ENCODE peak calls at places on chromosomes 5 and 9, in five cellular contexts. R is stimulated activated CD4-positive, alpha-beta T cell treated with anti-CD3 and anti-CD28 coated beads, Interleukin-1b, Interleukin-23, amount 100 ng/mL, for 24 hours; V is GM23338; U is M059J; Z is GM04503. A is an unnamed sample.

GRCh38 chr5:141374627-141375026 is 936 bp downstream of the PCDHGA6 start:
- DNase-seq in U (no peak), R (no peak), Z (no peak), V (no peak), A (no peak)

GRCh38 chr9:26870292-26870691 is 22.3 kb downstream of the CAAP1 start:
- DNase-seq in U (no peak), R (no peak), V (no peak), Z (no peak), A (no peak)

GRCh38 chr5:168393773-168394172 is 92.5 kb upstream of the RARS1 start:
- DNase-seq in R (no peak), U (no peak), Z (no peak), V (no peak), A (no peak)

GRCh38 chr9:122723690-122724089 is at the start of gene OR1L4:
- DNase-seq in U (no peak), V (no peak), R (no peak), Z (no peak), A (no peak)

GRCh38 chr5:124554746-124555145 is 191.7 kb downstream of the ZNF608 start:
- DNase-seq in V (peak), U (no peak), R (no peak), Z (no peak), A (no peak)

GRCh38 chr9:76459691-76460635 is 981 bp downstream of the GCNT1 start:
- DNase-seq in V (peak), Z (peak), U (peak), R (no peak), A (no peak)

GRCh38 chr5:174793684-174794328 is 69.4 kb downstream of the MSX2 start:
- DNase-seq in V (peak), U (no peak), Z (no peak), R (peak), A (peak)

GRCh38 chr9:21696411-21696865 is 106.0 kb upstream of the MTAP start:
- DNase-seq in U (no peak), Z (no peak), R (no peak), V (peak), A (no peak)

GRCh38 chr5:172939045-172939444 is 20.2 kb upstream of the RPL26L1 start:
- DNase-seq in Z (no peak), V (peak), U (no peak), R (no peak), A (no peak)

GRCh38 chr9:114855488-114855887 is 49.6 kb upstream of the TNFSF15 start:
- DNase-seq in R (no peak), U (no peak), Z (no peak), V (no peak), A (no peak)

GRCh38 chr5:67287795-67288194 is 91.2 kb upstream of the CD180 start:
- DNase-seq in V (no peak), U (peak), Z (no peak), R (no peak), A (peak)

GRCh38 chr5:82445729-82446349 is 167.7 kb upstream of the RPS23 start:
- DNase-seq in R (no peak), V (no peak), U (no peak), Z (no peak), A (no peak)

GRCh38 chr5:67765697-67766096 is 449.9 kb upstream of the PIK3R1 start:
- DNase-seq in Z (no peak), R (no peak), V (no peak), U (no peak), A (no peak)

GRCh38 chr5:1227669-1228068 is 2.5 kb downstream of the SLC6A18 start:
- DNase-seq in U (peak), R (no peak), V (no peak), Z (no peak), A (no peak)

GRCh38 chr5:151628112-151628823 is 37.1 kb upstream of the FAT2 start:
- DNase-seq in V (no peak), U (peak), R (no peak), Z (peak), A (no peak)

GRCh38 chr9:137476856-137477255 is 17.7 kb upstream of the NSMF start:
- DNase-seq in Z (no peak), V (no peak), U (no peak), R (no peak), A (no peak)

GRCh38 chr5:73528248-73528647 is 30.0 kb downstream of the BTF3 start:
- DNase-seq in U (no peak), Z (no peak), R (no peak), V (no peak), A (no peak)

GRCh38 chr9:120545691-120546565 is 34.0 kb downstream of the CDK5RAP2 start:
- DNase-seq in U (no peak), Z (no peak), V (no peak), R (no peak), A (no peak)

GRCh38 chr5:6542421-6543345 is 90.2 kb downstream of the NSUN2 start:
- DNase-seq in V (no peak), R (no peak), Z (no peak), U (no peak), A (no peak)

GRCh38 chr9:13443380-13444271 is 164.1 kb upstream of the MPDZ start:
- DNase-seq in V (no peak), Z (no peak), U (no peak), R (no peak), A (peak)

GRCh38 chr9:25003686-25004085 is 458.0 kb upstream of the IZUMO3 start:
- DNase-seq in V (peak), U (no peak), Z (no peak), R (no peak), A (no peak)

GRCh38 chr9:116855881-116856662 is 169.0 kb downstream of the TRIM32 start:
- DNase-seq in U (no peak), R (no peak), Z (no peak), V (no peak), A (no peak)

GRCh38 chr5:54996476-54996875 is 11.1 kb upstream of the ESM1 start:
- DNase-seq in U (peak), Z (no peak), V (no peak), R (no peak), A (no peak)

GRCh38 chr5:23412011-23412410 is 95.4 kb upstream of the PRDM9 start:
- DNase-seq in U (no peak), Z (no peak), V (no peak), R (no peak), A (no peak)

GRCh38 chr5:150513375-150514309 is 5.7 kb downstream of the NDST1 start:
- DNase-seq in U (peak), V (peak), Z (no peak), R (no peak), A (no peak)

GRCh38 chr5:60395712-60396329 is 304.1 kb downstream of the DEPDC1B start:
- DNase-seq in R (no peak), U (no peak), Z (no peak), V (peak), A (no peak)

GRCh38 chr9:134662143-134662876 is 20.7 kb downstream of the COL5A1 start:
- DNase-seq in V (no peak), R (no peak), U (peak), Z (peak), A (no peak)

GRCh38 chr5:112951124-112951702 is 25.4 kb upstream of the DCP2 start:
- DNase-seq in V (no peak), R (no peak), U (no peak), Z (no peak), A (no peak)

GRCh38 chr5:133794771-133795391 is 173.5 kb downstream of the C5orf15 start:
- DNase-seq in V (peak), R (no peak), U (no peak), Z (no peak), A (no peak)

GRCh38 chr9:71743217-71743705 is 25.1 kb downstream of the CEMIP2 start:
- DNase-seq in U (no peak), V (no peak), Z (no peak), R (no peak), A (no peak)

GRCh38 chr9:103152473-103152872 is 157.3 kb downstream of the CYLC2 start:
- DNase-seq in V (no peak), R (no peak), Z (no peak), U (no peak), A (no peak)

GRCh38 chr5:171419663-171420428 is 399 bp downstream of the FGF18 start:
- DNase-seq in U (peak), Z (no peak), V (peak), R (no peak), A (no peak)

GRCh38 chr9:123933401-123933800 is 3.5 kb upstream of the DENND1A start:
- DNase-seq in V (no peak), R (no peak), U (peak), Z (no peak), A (no peak)

GRCh38 chr5:149403923-149404745 is 25.0 kb upstream of the IL17B start:
- DNase-seq in V (no peak), Z (peak), U (peak), R (no peak), A (no peak)

GRCh38 chr5:134932508-134932907 is 27.6 kb downstream of the PCBD2 start:
- DNase-seq in R (no peak), V (no peak), Z (no peak), U (no peak), A (no peak)

GRCh38 chr5:102229685-102230084 is 66.4 kb downstream of the SLCO4C1 start:
- DNase-seq in R (no peak), U (no peak), Z (no peak), V (no peak), A (no peak)

GRCh38 chr5:19615661-19616060 is 372.3 kb downstream of the CDH18 start:
- DNase-seq in Z (no peak), R (no peak), V (no peak), U (peak), A (no peak)

GRCh38 chr9:69857828-69858227 is 37.2 kb downstream of the CFAP95 start:
- DNase-seq in U (no peak), V (no peak), R (no peak), Z (no peak), A (no peak)

A was measured in occipital lobe.